ENCODE peak calls at places on chromosome 1, in four cellular contexts. One of them, this sample, is unnamed.
A peak's percentile ranks its signal among the peaks of the same experiment; 100 is the strongest.

GRCh38 chr1:47998396-47998990 is 1.3 kb upstream of the TRABD2B start:
- DNase-seq in NB4: no peak
- DNase-seq in Peyer's patch: no peak
- DNase-seq in CD8-positive, alpha-beta T cell: no peak
- DNase-seq in this sample: no peak

GRCh38 chr1:12554521-12555305 is 63.3 kb downstream of the DHRS3 start:
- DNase-seq in Peyer's patch: no peak
- DNase-seq in CD8-positive, alpha-beta T cell: no peak
- DNase-seq in NB4: no peak
- DNase-seq in this sample: no peak

GRCh38 chr1:118486213-118486612 is 301.2 kb upstream of the SPAG17 start:
- DNase-seq in Peyer's patch: no peak
- DNase-seq in CD8-positive, alpha-beta T cell: no peak
- DNase-seq in NB4: no peak
- DNase-seq in this sample: no peak

GRCh38 chr1:228002792-228003191 is 4.0 kb upstream of the WNT3A start:
- DNase-seq in NB4: no peak
- DNase-seq in Peyer's patch: no peak
- DNase-seq in CD8-positive, alpha-beta T cell: no peak
- DNase-seq in this sample: no peak

GRCh38 chr1:177145102-177145779 is 19.3 kb downstream of the ASTN1 start:
- DNase-seq in NB4: no peak
- DNase-seq in Peyer's patch: no peak
- DNase-seq in CD8-positive, alpha-beta T cell: no peak
- DNase-seq in this sample: no peak

GRCh38 chr1:204359474-204360255 is at the start of gene PLEKHA6:
- DNase-seq in Peyer's patch: no peak
- DNase-seq in CD8-positive, alpha-beta T cell: no peak
- DNase-seq in NB4: peak; percentile 23
- DNase-seq in this sample: peak; percentile 48

GRCh38 chr1:51957618-51958017 is 32.9 kb downstream of the RAB3B start:
- DNase-seq in NB4: no peak
- DNase-seq in CD8-positive, alpha-beta T cell: no peak
- DNase-seq in Peyer's patch: no peak
- DNase-seq in this sample: no peak

GRCh38 chr1:244272471-244273261 is 179.0 kb downstream of the ADSS2 start:
- DNase-seq in NB4: peak; percentile 87
- DNase-seq in Peyer's patch: peak; percentile 64
- DNase-seq in CD8-positive, alpha-beta T cell: peak; percentile 73
- DNase-seq in this sample: peak; percentile 96

GRCh38 chr1:94694234-94694915 is 125.8 kb upstream of the SLC44A3 start:
- DNase-seq in Peyer's patch: no peak
- DNase-seq in CD8-positive, alpha-beta T cell: no peak
- DNase-seq in NB4: no peak
- DNase-seq in this sample: no peak

GRCh38 chr1:185996211-185996610 is 262.0 kb downstream of the HMCN1 start:
- DNase-seq in CD8-positive, alpha-beta T cell: no peak
- DNase-seq in NB4: no peak
- DNase-seq in Peyer's patch: no peak
- DNase-seq in this sample: peak; percentile 67

GRCh38 chr1:96808186-96808585 is 86.6 kb downstream of the PTBP2 start:
- DNase-seq in Peyer's patch: no peak
- DNase-seq in NB4: peak; percentile 23
- DNase-seq in CD8-positive, alpha-beta T cell: no peak
- DNase-seq in this sample: peak; percentile 20

GRCh38 chr1:217484881-217485280 is 146.0 kb downstream of the GPATCH2 start:
- DNase-seq in CD8-positive, alpha-beta T cell: no peak
- DNase-seq in Peyer's patch: no peak
- DNase-seq in NB4: peak; percentile 18
- DNase-seq in this sample: no peak

GRCh38 chr1:214120951-214121350 is 133.2 kb downstream of the PROX1 start:
- DNase-seq in Peyer's patch: no peak
- DNase-seq in CD8-positive, alpha-beta T cell: no peak
- DNase-seq in NB4: no peak
- DNase-seq in this sample: no peak

GRCh38 chr1:180609643-180610555 is 21.9 kb upstream of the XPR1 start:
- DNase-seq in NB4: no peak
- DNase-seq in Peyer's patch: no peak
- DNase-seq in CD8-positive, alpha-beta T cell: no peak
- DNase-seq in this sample: peak; percentile 67

GRCh38 chr1:151514366-151514765 is 3.2 kb downstream of the CGN start:
- DNase-seq in Peyer's patch: no peak
- DNase-seq in NB4: no peak
- DNase-seq in CD8-positive, alpha-beta T cell: no peak
- DNase-seq in this sample: no peak

GRCh38 chr1:186994816-186995361 is 166.1 kb downstream of the PLA2G4A start:
- DNase-seq in CD8-positive, alpha-beta T cell: no peak
- DNase-seq in NB4: no peak
- DNase-seq in Peyer's patch: no peak
- DNase-seq in this sample: no peak

GRCh38 chr1:114108741-114109255 is 44.9 kb downstream of the SYT6 start:
- DNase-seq in NB4: peak; percentile 46
- DNase-seq in CD8-positive, alpha-beta T cell: no peak
- DNase-seq in Peyer's patch: no peak
- DNase-seq in this sample: peak; percentile 19

GRCh38 chr1:170836146-170836545 is 99.2 kb upstream of the MROH9 start:
- DNase-seq in CD8-positive, alpha-beta T cell: no peak
- DNase-seq in Peyer's patch: no peak
- DNase-seq in NB4: no peak
- DNase-seq in this sample: peak; percentile 16

GRCh38 chr1:184664042-184664659 is 90.5 kb downstream of the EDEM3 start:
- DNase-seq in Peyer's patch: peak; percentile 85
- DNase-seq in NB4: peak; percentile 64
- DNase-seq in CD8-positive, alpha-beta T cell: peak; percentile 26
- DNase-seq in this sample: peak; percentile 74

GRCh38 chr1:186498695-186499389 is 37.9 kb upstream of the PDC start:
- DNase-seq in NB4: no peak
- DNase-seq in CD8-positive, alpha-beta T cell: no peak
- DNase-seq in Peyer's patch: no peak
- DNase-seq in this sample: peak; percentile 37

GRCh38 chr1:159009704-159010361 is at the start of gene IFI16:
- DNase-seq in NB4: peak; percentile 88
- DNase-seq in Peyer's patch: no peak
- DNase-seq in CD8-positive, alpha-beta T cell: peak; percentile 50
- DNase-seq in this sample: peak; percentile 98

GRCh38 chr1:19974822-19975416 is 4.5 kb downstream of the PLA2G2A start:
- DNase-seq in Peyer's patch: no peak
- DNase-seq in NB4: peak; percentile 39
- DNase-seq in CD8-positive, alpha-beta T cell: no peak
- DNase-seq in this sample: peak; percentile 89

GRCh38 chr1:228339766-228340685 is 66.6 kb downstream of the TRIM11 start:
- DNase-seq in CD8-positive, alpha-beta T cell: no peak
- DNase-seq in Peyer's patch: peak; percentile 39
- DNase-seq in NB4: no peak
- DNase-seq in this sample: no peak

GRCh38 chr1:185969524-185969991 is 235.4 kb downstream of the HMCN1 start:
- DNase-seq in CD8-positive, alpha-beta T cell: no peak
- DNase-seq in NB4: no peak
- DNase-seq in Peyer's patch: no peak
- DNase-seq in this sample: peak; percentile 32

GRCh38 chr1:56758135-56758534 is 61.1 kb downstream of the FYB2 start:
- DNase-seq in CD8-positive, alpha-beta T cell: no peak
- DNase-seq in Peyer's patch: peak; percentile 54
- DNase-seq in NB4: no peak
- DNase-seq in this sample: no peak
- TF ChIP-seq CTCF in CD8-positive, alpha-beta T cell: no peak
- TF ChIP-seq CTCF in Peyer's patch: peak; percentile 51
- TF ChIP-seq CTCF in NB4: no peak
- TF ChIP-seq CTCF in this sample: no peak

GRCh38 chr1:40839943-40840335 is 22.2 kb downstream of the CITED4 start:
- DNase-seq in CD8-positive, alpha-beta T cell: no peak
- DNase-seq in NB4: no peak
- DNase-seq in Peyer's patch: no peak
- DNase-seq in this sample: no peak

GRCh38 chr1:40840526-40841323 is 21.4 kb downstream of the CITED4 start:
- DNase-seq in CD8-positive, alpha-beta T cell: no peak
- DNase-seq in NB4: no peak
- DNase-seq in Peyer's patch: no peak
- DNase-seq in this sample: no peak

GRCh38 chr1:40842201-40842600 is 20.0 kb downstream of the CITED4 start:
- DNase-seq in CD8-positive, alpha-beta T cell: no peak
- DNase-seq in NB4: no peak
- DNase-seq in Peyer's patch: no peak
- DNase-seq in this sample: no peak

GRCh38 chr1:40842691-40843090 is 19.5 kb downstream of the CITED4 start:
- DNase-seq in Peyer's patch: no peak
- DNase-seq in CD8-positive, alpha-beta T cell: no peak
- DNase-seq in NB4: no peak
- DNase-seq in this sample: no peak

GRCh38 chr1:40841602-40842001 is 20.6 kb downstream of the CITED4 start:
- DNase-seq in CD8-positive, alpha-beta T cell: no peak
- DNase-seq in NB4: no peak
- DNase-seq in Peyer's patch: no peak
- DNase-seq in this sample: no peak
- H3K4me3 ChIP-seq in CD8-positive, alpha-beta T cell: peak overlapping the region; percentile 26
- H3K4me3 ChIP-seq in NB4: no peak overlapping the region
- H3K4me3 ChIP-seq in Peyer's patch: no peak overlapping the region
- H3K4me3 ChIP-seq in this sample: no peak overlapping the region

DNA sequence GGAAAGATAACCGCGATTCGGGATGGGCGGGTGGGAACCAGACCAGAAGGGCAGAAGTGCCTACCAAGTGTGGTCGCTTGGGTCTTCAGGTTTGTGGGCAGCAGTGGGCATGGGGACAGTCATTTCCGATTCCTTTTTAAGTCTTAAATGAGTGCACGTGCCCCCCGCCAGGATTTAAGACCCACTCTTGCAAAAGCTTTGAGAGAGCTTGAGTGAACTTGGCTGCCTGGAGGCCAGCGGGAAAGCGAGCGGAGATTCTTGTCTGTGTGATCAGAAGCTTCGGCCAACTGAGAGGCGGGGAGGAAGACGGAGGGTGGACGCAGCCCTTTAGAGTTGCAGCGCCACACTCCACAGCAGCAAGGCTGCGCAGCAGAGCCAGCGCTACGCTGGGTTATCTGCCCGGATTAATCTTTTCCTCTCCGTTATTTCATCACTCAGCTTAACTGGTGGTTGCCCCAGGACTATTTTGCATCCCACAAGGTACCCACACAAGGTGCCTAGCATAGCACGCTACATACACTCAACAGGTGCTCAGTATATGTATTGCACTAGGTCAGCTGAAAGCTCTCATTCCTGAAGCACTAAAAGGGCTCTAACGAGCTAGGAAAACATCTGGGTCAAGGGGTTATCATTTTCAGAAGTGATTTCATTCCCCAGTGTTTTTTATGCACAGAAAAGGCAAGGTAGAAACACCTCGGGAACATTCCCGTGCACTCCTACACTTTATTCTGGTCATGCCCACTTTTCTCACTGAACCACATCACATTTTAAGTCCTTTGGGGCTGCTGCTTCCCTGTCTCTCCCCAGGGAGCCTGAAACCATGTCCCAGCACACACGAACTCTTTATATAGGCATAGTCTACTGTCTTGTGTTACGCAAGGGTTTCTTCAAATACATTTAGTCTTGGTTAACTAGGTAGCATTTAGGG is 1.5 kb upstream of the BATF3 start:
- DNase-seq in NB4: peak; percentile 90
- DNase-seq in CD8-positive, alpha-beta T cell: peak; percentile 14
- DNase-seq in Peyer's patch: no peak
- DNase-seq in this sample: peak; percentile 56
- TF ChIP-seq CTCF in NB4: peak; percentile 2
- TF ChIP-seq CTCF in CD8-positive, alpha-beta T cell: no peak
- TF ChIP-seq CTCF in Peyer's patch: no peak
- TF ChIP-seq CTCF in this sample: peak; percentile 28

DNA sequence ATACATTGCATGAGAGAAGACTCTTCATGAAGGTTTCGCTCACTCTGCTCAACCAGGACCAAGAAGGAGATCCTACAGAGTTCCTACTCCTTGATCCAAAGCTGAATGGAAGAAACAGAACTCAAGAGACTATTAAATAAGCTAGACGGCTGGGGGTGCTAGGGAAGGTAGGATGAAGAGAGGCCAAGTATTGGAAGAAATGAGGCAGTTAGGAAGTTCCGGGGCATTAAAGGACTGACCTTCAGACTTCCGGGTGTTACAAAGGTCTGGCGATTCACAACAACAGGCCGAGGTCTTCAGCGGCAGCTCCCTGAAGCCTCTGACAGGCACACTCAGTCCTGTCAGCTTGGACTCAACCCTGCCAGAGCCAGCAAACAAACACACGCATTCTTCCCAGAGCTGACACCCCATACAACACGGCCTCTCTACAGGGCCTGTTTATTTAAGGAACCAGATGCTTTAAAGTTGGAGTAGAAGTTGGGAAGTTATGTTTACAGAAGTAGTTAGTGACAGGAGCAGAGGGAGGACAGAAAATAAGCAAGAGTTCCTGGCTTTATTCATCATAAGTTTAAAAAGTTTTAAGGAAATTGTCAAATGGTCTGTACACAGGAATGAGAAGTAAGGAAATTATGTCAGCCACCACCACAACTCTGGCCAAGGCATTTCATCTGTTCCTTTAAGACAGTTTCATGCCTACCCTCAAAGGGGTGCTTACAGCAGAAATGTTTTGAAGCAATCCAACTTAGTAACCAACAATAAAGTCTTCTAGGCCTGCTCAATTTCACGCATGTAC is 4.7 kb downstream of the SORT1 start:
- DNase-seq in CD8-positive, alpha-beta T cell: no peak
- DNase-seq in Peyer's patch: peak; percentile 81
- DNase-seq in NB4: no peak
- DNase-seq in this sample: peak; percentile 65
- H3K4me3 ChIP-seq in CD8-positive, alpha-beta T cell: no peak overlapping the region
- H3K4me3 ChIP-seq in Peyer's patch: peak overlapping the region; percentile 24
- H3K4me3 ChIP-seq in NB4: no peak overlapping the region
- H3K4me3 ChIP-seq in this sample: peak overlapping the region; percentile 5

GRCh38 chr1:162040657-162041056 is 17.0 kb upstream of the OLFML2B start:
- DNase-seq in Peyer's patch: no peak
- DNase-seq in CD8-positive, alpha-beta T cell: no peak
- DNase-seq in NB4: peak; percentile 59
- DNase-seq in this sample: peak; percentile 69
- TF ChIP-seq CTCF in Peyer's patch: peak; percentile 16
- TF ChIP-seq CTCF in CD8-positive, alpha-beta T cell: no peak
- TF ChIP-seq CTCF in NB4: peak; percentile 55
- TF ChIP-seq CTCF in this sample: peak; percentile 74

GRCh38 chr1:22188914-22189313 is 46.0 kb upstream of the WNT4 start:
- DNase-seq in CD8-positive, alpha-beta T cell: no peak
- DNase-seq in NB4: no peak
- DNase-seq in Peyer's patch: peak; percentile 5
- DNase-seq in this sample: no peak

GRCh38 chr1:22190731-22191130 is 47.8 kb upstream of the WNT4 start:
- DNase-seq in NB4: no peak
- DNase-seq in Peyer's patch: no peak
- DNase-seq in CD8-positive, alpha-beta T cell: no peak
- DNase-seq in this sample: no peak

GRCh38 chr1:22188436-22188835 is 45.5 kb upstream of the WNT4 start:
- DNase-seq in CD8-positive, alpha-beta T cell: no peak
- DNase-seq in NB4: no peak
- DNase-seq in Peyer's patch: peak; percentile 19
- DNase-seq in this sample: no peak

GRCh38 chr1:22189619-22190018 is 46.7 kb upstream of the WNT4 start:
- DNase-seq in Peyer's patch: peak; percentile 5
- DNase-seq in NB4: no peak
- DNase-seq in CD8-positive, alpha-beta T cell: no peak
- DNase-seq in this sample: no peak

DNA sequence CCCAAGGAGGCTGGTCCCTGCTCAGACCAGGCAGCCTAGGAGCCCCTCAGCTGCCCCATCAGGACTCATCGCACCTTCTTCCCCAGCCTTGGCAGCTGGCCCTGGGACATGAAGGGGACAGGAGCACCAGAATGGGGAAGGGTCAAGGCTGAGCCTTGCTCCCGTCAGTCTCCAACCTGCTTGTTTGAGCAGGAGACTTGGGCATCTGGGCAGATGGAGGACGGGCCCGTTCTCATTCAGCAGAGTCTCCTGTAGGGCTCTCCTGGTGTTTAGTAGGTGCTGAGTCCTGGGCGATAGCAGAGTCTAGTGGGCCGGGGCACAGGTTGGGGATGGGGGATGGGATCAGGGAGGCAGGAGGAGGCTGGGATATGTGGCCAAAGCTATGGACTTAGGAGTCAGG is 47.4 kb upstream of the WNT4 start:
- DNase-seq in Peyer's patch: peak; percentile 37
- DNase-seq in NB4: no peak
- DNase-seq in CD8-positive, alpha-beta T cell: no peak
- DNase-seq in this sample: no peak
- H3K4me3 ChIP-seq in Peyer's patch: no peak overlapping the region
- H3K4me3 ChIP-seq in NB4: no peak overlapping the region
- H3K4me3 ChIP-seq in CD8-positive, alpha-beta T cell: no peak overlapping the region
- H3K4me3 ChIP-seq in this sample: no peak overlapping the region

This sample was measured in fibroblast of pulmonary artery.